ENCODE peak calls at places on chromosomes 3 and 15, in ten cellular contexts. S is LoVo; D is NCI-H1092 treated with DMSO at 0.1 percent for 48 hours; R is A549; F is NCI-H446; I is T-helper 2 cell; B is activated naive CD8-positive, alpha-beta T cell treated with anti-CD3 and anti-CD28 coated beads, Interleukin-2, amount 10 ng/mL, durations not matched to agents 7 days and 5 days; V is left ventricle myocardium inferior; Z is neural crest cell; T is stimulated activated CD8-positive, alpha-beta memory T cell treated with anti-CD3 and anti-CD28 coated beads, Interleukin-4, amount 100 ng/mL, for 1 hour. N is an unnamed sample.

GRCh38 chr3:156750191-156750873 is 75.8 kb upstream of the LEKR1 start:
- DNase-seq in R (no peak), T (no peak), I (no peak), S (no peak), D (peak), Z (no peak), V (no peak), B (no peak), F (no peak), N (no peak)

GRCh38 chr3:141996437-141996836 is 120.0 kb downstream of the ATP1B3 start:
- DNase-seq in S (no peak), V (no peak), T (no peak), D (no peak), I (no peak), R (no peak), Z (no peak), F (no peak), B (no peak), N (no peak)

GRCh38 chr15:82140859-82141258 is 95.0 kb upstream of the MEX3B start:
- DNase-seq in Z (no peak), T (no peak), F (no peak), V (no peak), S (no peak), R (no peak), I (no peak), D (no peak), B (no peak), N (no peak)

GRCh38 chr15:85354432-85354831 is 26.0 kb upstream of the AKAP13 start:
- DNase-seq in F (no peak), R (no peak), I (no peak), B (no peak), Z (no peak), D (no peak), T (no peak), S (no peak), V (no peak), N (peak)

GRCh38 chr15:36724901-36725300 is 145.5 kb downstream of the CDIN1 start:
- DNase-seq in F (no peak), D (no peak), Z (no peak), B (no peak), R (no peak), T (no peak), V (no peak), I (no peak), S (no peak), N (no peak)

GRCh38 chr3:177468816-177469590 is 271.7 kb upstream of the TBL1XR1 start:
- DNase-seq in Z (no peak), V (no peak), T (no peak), F (no peak), R (no peak), S (no peak), B (no peak), D (no peak), I (no peak), N (no peak)

GRCh38 chr3:66095295-66096001 is 56.7 kb upstream of the MAGI1 start:
- DNase-seq in B (no peak), Z (no peak), S (no peak), R (no peak), T (no peak), I (no peak), V (no peak), F (no peak), D (no peak), N (no peak)

GRCh38 chr3:130093741-130094391 is 12.2 kb downstream of the ALG1L2 start:
- DNase-seq in I (no peak), T (no peak), S (peak), D (no peak), F (no peak), R (no peak), V (no peak), Z (no peak), B (peak), N (no peak)

GRCh38 chr3:140859592-140860336 is 81.9 kb upstream of the SLC25A36 start:
- DNase-seq in R (no peak), S (no peak), Z (no peak), F (no peak), T (no peak), D (peak), V (no peak), I (no peak), B (no peak), N (no peak)

GRCh38 chr15:59166156-59166555 is 40.5 kb upstream of the LDHAL6B start:
- DNase-seq in S (no peak), V (no peak), D (no peak), Z (no peak), B (no peak), I (no peak), R (no peak), T (no peak), F (no peak), N (no peak)

N was measured in HTR-8/SVneo.